ENCODE peak calls at places on chromosomes 1 and 21, in nine cellular contexts. One of them, this sample, is unnamed.

GRCh38 chr21:26138615-26139257 is 31.8 kb downstream of the APP start:
- DNase-seq in GM12865: no peak
- DNase-seq in psoas muscle: no peak
- DNase-seq in mesendoderm: no peak
- DNase-seq in astrocyte: no peak
- DNase-seq in cardiac muscle cell: no peak
- DNase-seq in foreskin fibroblast: no peak
- DNase-seq in MG63: no peak
- DNase-seq in H7: no peak
- DNase-seq in this sample: peak

GRCh38 chr1:207981976-207982375 is 71.1 kb upstream of the CD34 start:
- DNase-seq in H7: peak
- DNase-seq in mesendoderm: peak
- DNase-seq in astrocyte: no peak
- DNase-seq in cardiac muscle cell: peak
- DNase-seq in psoas muscle: no peak
- DNase-seq in foreskin fibroblast: no peak
- DNase-seq in GM12865: peak
- DNase-seq in MG63: peak
- DNase-seq in this sample: peak

GRCh38 chr1:41245659-41246058 is 3.6 kb upstream of the SCMH1 start:
- DNase-seq in astrocyte: peak
- DNase-seq in psoas muscle: no peak
- DNase-seq in H7: no peak
- DNase-seq in MG63: no peak
- DNase-seq in GM12865: no peak
- DNase-seq in mesendoderm: no peak
- DNase-seq in cardiac muscle cell: no peak
- DNase-seq in foreskin fibroblast: no peak
- DNase-seq in this sample: peak

GRCh38 chr1:218592688-218593087 is 247.6 kb downstream of the TGFB2 start:
- DNase-seq in astrocyte: peak
- DNase-seq in cardiac muscle cell: no peak
- DNase-seq in H7: no peak
- DNase-seq in MG63: no peak
- DNase-seq in mesendoderm: peak
- DNase-seq in foreskin fibroblast: no peak
- DNase-seq in GM12865: no peak
- DNase-seq in psoas muscle: no peak
- DNase-seq in this sample: peak

GRCh38 chr21:33969600-33969999 is 54.0 kb upstream of the ATP5PO start:
- DNase-seq in mesendoderm: no peak
- DNase-seq in GM12865: no peak
- DNase-seq in astrocyte: no peak
- DNase-seq in cardiac muscle cell: no peak
- DNase-seq in H7: no peak
- DNase-seq in psoas muscle: no peak
- DNase-seq in MG63: no peak
- DNase-seq in foreskin fibroblast: no peak
- DNase-seq in this sample: no peak

GRCh38 chr1:234721476-234722266 is 111.7 kb upstream of the IRF2BP2 start:
- DNase-seq in foreskin fibroblast: peak
- DNase-seq in MG63: peak
- DNase-seq in mesendoderm: no peak
- DNase-seq in psoas muscle: no peak
- DNase-seq in H7: no peak
- DNase-seq in cardiac muscle cell: no peak
- DNase-seq in GM12865: no peak
- DNase-seq in astrocyte: peak
- DNase-seq in this sample: peak

GRCh38 chr1:184534690-184535089 is 147.9 kb downstream of the C1orf21 start:
- DNase-seq in foreskin fibroblast: no peak
- DNase-seq in GM12865: no peak
- DNase-seq in mesendoderm: no peak
- DNase-seq in psoas muscle: no peak
- DNase-seq in MG63: no peak
- DNase-seq in cardiac muscle cell: no peak
- DNase-seq in astrocyte: no peak
- DNase-seq in H7: no peak
- DNase-seq in this sample: no peak

GRCh38 chr1:28392027-28392652 is 22.6 kb downstream of the PHACTR4 start:
- DNase-seq in H7: no peak
- DNase-seq in psoas muscle: no peak
- DNase-seq in cardiac muscle cell: no peak
- DNase-seq in astrocyte: peak
- DNase-seq in GM12865: no peak
- DNase-seq in MG63: peak
- DNase-seq in foreskin fibroblast: peak
- DNase-seq in mesendoderm: no peak
- DNase-seq in this sample: peak

GRCh38 chr1:10909697-10910489 is 102.6 kb upstream of the TARDBP start:
- DNase-seq in cardiac muscle cell: peak
- DNase-seq in H7: peak
- DNase-seq in MG63: peak
- DNase-seq in mesendoderm: peak
- DNase-seq in foreskin fibroblast: no peak
- DNase-seq in psoas muscle: peak
- DNase-seq in astrocyte: no peak
- DNase-seq in GM12865: peak
- DNase-seq in this sample: no peak

GRCh38 chr1:19835573-19835972 is 20.5 kb upstream of the RNF186 start:
- DNase-seq in astrocyte: peak
- DNase-seq in cardiac muscle cell: no peak
- DNase-seq in MG63: no peak
- DNase-seq in H7: no peak
- DNase-seq in foreskin fibroblast: no peak
- DNase-seq in mesendoderm: no peak
- DNase-seq in psoas muscle: no peak
- DNase-seq in GM12865: no peak
- DNase-seq in this sample: no peak

GRCh38 chr1:9196129-9197040 is 38.2 kb upstream of the H6PD start:
- DNase-seq in mesendoderm: peak
- DNase-seq in H7: peak
- DNase-seq in foreskin fibroblast: peak
- DNase-seq in MG63: peak
- DNase-seq in GM12865: peak
- DNase-seq in psoas muscle: peak
- DNase-seq in cardiac muscle cell: peak
- DNase-seq in astrocyte: peak
- DNase-seq in this sample: peak
- H3K4me3 ChIP-seq in mesendoderm: no peak
- H3K4me3 ChIP-seq in H7: no peak
- H3K4me3 ChIP-seq in foreskin fibroblast: no peak
- H3K4me3 ChIP-seq in MG63: no peak
- H3K4me3 ChIP-seq in GM12865: peak
- H3K4me3 ChIP-seq in psoas muscle: peak
- H3K4me3 ChIP-seq in cardiac muscle cell: no peak
- H3K4me3 ChIP-seq in astrocyte: peak
- H3K4me3 ChIP-seq in this sample: peak

DNA sequence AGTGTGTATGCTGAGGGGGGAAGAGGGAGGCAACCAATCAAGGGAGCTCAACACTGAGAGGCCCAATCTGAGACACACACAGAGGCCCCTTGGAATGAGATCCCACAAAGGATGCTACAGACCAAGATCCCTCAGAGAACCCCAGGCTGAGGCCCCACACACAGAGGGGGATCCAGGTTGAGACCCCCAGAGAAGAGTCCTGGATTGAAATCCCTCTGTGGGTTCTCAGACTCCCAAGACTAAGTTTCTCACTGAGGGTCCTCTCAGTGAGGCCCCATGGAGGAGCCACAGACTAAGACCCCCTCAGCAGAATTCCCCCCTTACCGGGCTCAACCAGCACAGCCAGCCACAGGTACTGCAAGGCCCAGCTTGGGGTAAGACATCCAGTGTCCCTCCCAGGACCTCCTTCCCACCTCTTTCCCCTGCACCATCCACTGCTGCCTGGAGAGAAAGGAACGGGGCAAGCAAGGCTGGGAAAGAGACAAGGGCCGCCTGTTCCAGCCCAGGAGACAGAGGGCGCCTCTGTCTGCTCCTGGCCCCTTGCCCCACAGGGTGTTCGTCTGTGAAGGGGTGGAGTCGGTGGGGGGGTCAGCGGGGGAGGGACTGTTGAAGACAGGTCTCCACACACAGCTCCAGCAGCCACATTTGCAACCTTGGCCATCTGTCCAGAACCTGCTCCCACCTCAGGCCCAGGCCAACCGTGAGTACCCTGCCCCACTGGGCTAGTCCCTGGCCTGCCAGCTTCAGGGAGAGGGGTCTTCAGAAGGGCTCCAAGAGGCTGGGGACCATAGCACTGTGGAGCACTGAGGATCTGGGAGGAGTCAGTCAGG is at the start of gene S100A1:
- DNase-seq in mesendoderm: peak
- DNase-seq in cardiac muscle cell: no peak
- DNase-seq in foreskin fibroblast: no peak
- DNase-seq in psoas muscle: peak
- DNase-seq in MG63: peak
- DNase-seq in H7: peak
- DNase-seq in GM12865: no peak
- DNase-seq in astrocyte: no peak
- DNase-seq in this sample: no peak
- H3K4me3 ChIP-seq in mesendoderm: peak
- H3K4me3 ChIP-seq in cardiac muscle cell: peak
- H3K4me3 ChIP-seq in foreskin fibroblast: peak
- H3K4me3 ChIP-seq in psoas muscle: peak
- H3K4me3 ChIP-seq in MG63: peak
- H3K4me3 ChIP-seq in H7: peak
- H3K4me3 ChIP-seq in GM12865: no peak
- H3K4me3 ChIP-seq in astrocyte: peak
- H3K4me3 ChIP-seq in this sample: peak

DNA sequence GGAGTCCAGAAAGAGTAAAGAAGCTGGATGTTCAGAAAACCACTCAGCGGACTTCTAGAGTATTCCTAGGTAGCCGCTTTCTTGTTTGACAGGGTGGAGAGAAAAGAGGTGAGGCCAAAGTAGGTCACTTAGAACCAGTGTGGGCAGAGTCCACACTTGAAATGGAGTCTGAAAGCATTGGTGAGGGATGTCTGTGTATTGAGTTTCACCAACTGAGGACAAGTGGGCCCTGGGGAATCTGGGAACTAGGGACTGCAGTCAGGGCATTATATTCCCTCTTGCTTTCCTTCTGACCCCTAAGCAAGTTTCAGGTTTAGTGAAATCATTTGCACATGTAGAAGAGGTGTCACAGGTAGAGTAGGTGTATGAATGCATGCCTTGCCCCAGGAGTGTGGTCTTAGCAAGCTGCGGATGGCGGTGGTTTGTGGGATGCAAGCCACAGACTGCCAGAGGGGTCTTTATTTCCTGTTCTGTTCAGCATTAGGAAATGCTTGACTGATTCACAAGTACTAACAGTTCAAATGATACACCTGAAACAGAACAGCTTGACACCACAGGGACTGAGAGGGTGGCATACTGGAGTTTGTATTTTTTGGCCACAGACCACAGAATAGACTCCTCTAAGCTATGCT is 1.1 kb upstream of the GNG12 start:
- DNase-seq in astrocyte: no peak
- DNase-seq in cardiac muscle cell: no peak
- DNase-seq in psoas muscle: no peak
- DNase-seq in H7: no peak
- DNase-seq in MG63: no peak
- DNase-seq in mesendoderm: no peak
- DNase-seq in foreskin fibroblast: no peak
- DNase-seq in GM12865: peak
- DNase-seq in this sample: no peak
- H3K4me3 ChIP-seq in astrocyte: no peak
- H3K4me3 ChIP-seq in cardiac muscle cell: no peak
- H3K4me3 ChIP-seq in psoas muscle: peak
- H3K4me3 ChIP-seq in H7: no peak
- H3K4me3 ChIP-seq in MG63: peak
- H3K4me3 ChIP-seq in mesendoderm: no peak
- H3K4me3 ChIP-seq in foreskin fibroblast: no peak
- H3K4me3 ChIP-seq in GM12865: no peak
- H3K4me3 ChIP-seq in this sample: no peak

GRCh38 chr1:66445492-66446181 is 88.3 kb upstream of the SGIP1 start:
- DNase-seq in foreskin fibroblast: no peak
- DNase-seq in psoas muscle: no peak
- DNase-seq in mesendoderm: no peak
- DNase-seq in GM12865: peak
- DNase-seq in MG63: no peak
- DNase-seq in astrocyte: no peak
- DNase-seq in H7: no peak
- DNase-seq in cardiac muscle cell: no peak
- DNase-seq in this sample: no peak

GRCh38 chr1:66446261-66447001 is 87.5 kb upstream of the SGIP1 start:
- DNase-seq in cardiac muscle cell: peak
- DNase-seq in astrocyte: peak
- DNase-seq in MG63: no peak
- DNase-seq in mesendoderm: peak
- DNase-seq in psoas muscle: no peak
- DNase-seq in foreskin fibroblast: peak
- DNase-seq in H7: peak
- DNase-seq in GM12865: peak
- DNase-seq in this sample: peak

GRCh38 chr1:66443793-66444192 is 90.2 kb upstream of the SGIP1 start:
- DNase-seq in astrocyte: no peak
- DNase-seq in MG63: no peak
- DNase-seq in psoas muscle: no peak
- DNase-seq in mesendoderm: no peak
- DNase-seq in cardiac muscle cell: no peak
- DNase-seq in foreskin fibroblast: no peak
- DNase-seq in GM12865: no peak
- DNase-seq in H7: no peak
- DNase-seq in this sample: no peak

GRCh38 chr1:66450043-66450514 is 83.9 kb upstream of the SGIP1 start:
- DNase-seq in psoas muscle: no peak
- DNase-seq in MG63: no peak
- DNase-seq in mesendoderm: peak
- DNase-seq in astrocyte: no peak
- DNase-seq in GM12865: no peak
- DNase-seq in H7: no peak
- DNase-seq in cardiac muscle cell: peak
- DNase-seq in foreskin fibroblast: no peak
- DNase-seq in this sample: peak

DNA sequence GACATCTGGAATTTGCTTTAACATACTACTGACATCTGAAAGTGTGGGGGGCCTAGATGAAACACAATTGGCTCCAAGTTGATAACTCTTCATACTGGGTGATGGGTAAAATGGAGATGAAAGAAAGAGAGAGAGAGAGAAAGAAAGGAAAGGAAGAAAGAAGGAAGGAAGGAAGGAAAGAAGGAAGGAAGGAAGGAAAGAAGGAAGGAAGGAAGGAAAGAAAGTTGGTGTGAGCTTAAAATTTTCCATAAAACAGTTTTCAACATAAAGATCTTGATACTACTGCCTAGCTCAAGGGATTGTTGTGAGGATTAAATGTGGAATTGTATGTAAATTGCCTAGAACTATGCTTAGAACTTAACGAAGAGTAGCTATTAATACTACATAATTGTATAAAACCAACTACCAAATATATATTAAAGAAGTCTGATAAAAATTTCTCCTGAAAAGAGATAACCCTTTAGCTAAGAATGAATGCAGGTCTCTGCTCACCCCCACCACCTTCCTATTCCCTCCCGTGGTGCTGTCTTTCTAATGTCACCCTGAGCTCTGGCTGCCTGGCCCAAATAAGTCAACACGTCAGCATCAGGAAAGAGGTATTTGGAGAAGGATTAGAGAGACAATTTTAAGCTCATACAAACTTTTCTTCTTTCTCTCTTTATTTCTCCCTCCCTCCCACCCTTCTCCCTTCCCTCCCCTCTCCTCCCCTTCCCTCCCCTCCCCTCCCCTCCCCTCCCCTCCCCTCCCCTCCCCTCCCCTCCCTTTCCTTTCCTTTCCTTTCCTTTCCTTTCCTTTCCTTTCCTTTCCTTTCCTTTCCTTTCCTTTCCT is 89.3 kb upstream of the SGIP1 start:
- DNase-seq in cardiac muscle cell: peak
- DNase-seq in psoas muscle: no peak
- DNase-seq in MG63: no peak
- DNase-seq in GM12865: peak
- DNase-seq in H7: peak
- DNase-seq in astrocyte: no peak
- DNase-seq in mesendoderm: peak
- DNase-seq in foreskin fibroblast: no peak
- DNase-seq in this sample: no peak
- H3K4me3 ChIP-seq in cardiac muscle cell: no peak
- H3K4me3 ChIP-seq in psoas muscle: no peak
- H3K4me3 ChIP-seq in MG63: no peak
- H3K4me3 ChIP-seq in GM12865: peak
- H3K4me3 ChIP-seq in H7: no peak
- H3K4me3 ChIP-seq in astrocyte: no peak
- H3K4me3 ChIP-seq in mesendoderm: no peak
- H3K4me3 ChIP-seq in foreskin fibroblast: no peak
- H3K4me3 ChIP-seq in this sample: no peak